ENCODE peak calls at places on chromosomes 1 and 21, in eight cellular contexts. H, Q, J, Y, S, R, F and K are unnamed samples.

GRCh38 chr1:60228253-60228594 is 154.7 kb upstream of the C1orf87 start:
- DNase-seq in H (no peak), Y (no peak), S (no peak), F (no peak), R (no peak), J (no peak), Q (no peak), K (no peak)

GRCh38 chr21:36589352-36589971 is 109.5 kb upstream of the SIM2 start:
- DNase-seq in R (peak), H (no peak), J (no peak), Y (no peak), S (no peak), Q (peak), F (no peak), K (peak)

GRCh38 chr1:150065184-150065871 is 2.2 kb upstream of the VPS45 start:
- DNase-seq in F (no peak), R (peak), H (no peak), J (no peak), Q (peak), Y (no peak), S (no peak), K (no peak)

GRCh38 chr1:205310981-205311704 is 10.4 kb downstream of the NUAK2 start:
- DNase-seq in R (no peak), H (no peak), J (no peak), Q (no peak), F (no peak), S (no peak), Y (no peak), K (no peak)

GRCh38 chr21:20661745-20662470 is 336.3 kb upstream of the NCAM2 start:
- DNase-seq in H (no peak), Q (no peak), J (no peak), Y (no peak), S (no peak), F (no peak), R (no peak), K (no peak)

GRCh38 chr1:42922687-42923366 is 35.8 kb downstream of the SLC2A1 start:
- DNase-seq in H (peak), F (peak), R (peak), S (no peak), Y (no peak), J (no peak), Q (peak), K (peak)

GRCh38 chr1:150562384-150563339 is 13.5 kb downstream of the ADAMTSL4 start:
- DNase-seq in H (no peak), R (no peak), Y (no peak), J (no peak), Q (no peak), S (no peak), F (peak), K (peak)

GRCh38 chr1:147185442-147185841 is 13.2 kb upstream of the PRKAB2 start:
- DNase-seq in S (no peak), F (no peak), J (no peak), R (no peak), Q (no peak), H (no peak), Y (no peak), K (no peak)

GRCh38 chr1:196355206-196355786 is 252.9 kb downstream of the KCNT2 start:
- DNase-seq in Q (peak), Y (no peak), F (no peak), R (peak), H (peak), S (no peak), J (no peak), K (no peak)

GRCh38 chr1:7975212-7975865 is 13.8 kb downstream of the PARK7 start:
- DNase-seq in J (peak), Y (peak), R (peak), Q (peak), H (peak), F (peak), S (peak), K (peak)

GRCh38 chr1:50236656-50237055 is 127.9 kb downstream of the ELAVL4 start:
- DNase-seq in Q (no peak), R (no peak), F (no peak), S (no peak), Y (no peak), H (no peak), J (no peak), K (no peak)

GRCh38 chr1:9278585-9279153 is 14.0 kb upstream of the SPSB1 start:
- DNase-seq in R (no peak), Y (no peak), S (no peak), H (no peak), J (no peak), F (no peak), Q (no peak), K (no peak)

GRCh38 chr1:223243441-223244050 is 100.5 kb upstream of the TLR5 start:
- DNase-seq in Q (no peak), R (no peak), S (no peak), H (no peak), Y (no peak), J (no peak), F (no peak), K (no peak)
- TF ChIP-seq CTCF in Q (no peak), R (no peak), S (no peak), H (no peak), Y (no peak), J (no peak), F (no peak), K (no peak)

DNA sequence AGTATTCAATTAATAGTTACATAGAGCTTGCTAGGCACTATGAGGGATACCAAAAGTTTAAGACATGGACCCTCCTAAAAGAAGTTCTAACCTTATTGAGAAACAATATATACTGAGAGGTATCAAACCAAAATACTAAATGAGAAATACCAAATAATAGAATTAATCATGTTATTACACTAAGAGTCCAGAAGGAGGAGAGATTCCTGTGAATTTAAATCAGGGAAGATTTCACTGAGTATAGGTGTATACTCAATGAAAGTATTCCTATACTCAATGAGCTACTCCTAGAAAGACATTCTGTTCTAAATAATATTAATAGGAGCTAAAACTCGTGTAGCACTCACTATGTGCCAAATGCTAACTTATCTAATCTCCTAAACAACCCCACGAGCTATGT is 9.4 kb downstream of the CR1L start:
- DNase-seq in J (no peak), Y (no peak), Q (peak), S (no peak), H (no peak), R (peak), F (no peak), K (no peak)
- TF ChIP-seq CTCF in J (peak), Y (peak), Q (peak), S (no peak), H (peak), R (peak), F (peak), K (no peak)

GRCh38 chr1:221714227-221715116 is 27.4 kb downstream of the DUSP10 start:
- DNase-seq in F (no peak), Y (no peak), S (no peak), H (no peak), R (no peak), Q (no peak), J (no peak), K (no peak)
- TF ChIP-seq CTCF in F (no peak), Y (no peak), S (no peak), H (no peak), R (no peak), Q (no peak), J (no peak), K (no peak)

DNA sequence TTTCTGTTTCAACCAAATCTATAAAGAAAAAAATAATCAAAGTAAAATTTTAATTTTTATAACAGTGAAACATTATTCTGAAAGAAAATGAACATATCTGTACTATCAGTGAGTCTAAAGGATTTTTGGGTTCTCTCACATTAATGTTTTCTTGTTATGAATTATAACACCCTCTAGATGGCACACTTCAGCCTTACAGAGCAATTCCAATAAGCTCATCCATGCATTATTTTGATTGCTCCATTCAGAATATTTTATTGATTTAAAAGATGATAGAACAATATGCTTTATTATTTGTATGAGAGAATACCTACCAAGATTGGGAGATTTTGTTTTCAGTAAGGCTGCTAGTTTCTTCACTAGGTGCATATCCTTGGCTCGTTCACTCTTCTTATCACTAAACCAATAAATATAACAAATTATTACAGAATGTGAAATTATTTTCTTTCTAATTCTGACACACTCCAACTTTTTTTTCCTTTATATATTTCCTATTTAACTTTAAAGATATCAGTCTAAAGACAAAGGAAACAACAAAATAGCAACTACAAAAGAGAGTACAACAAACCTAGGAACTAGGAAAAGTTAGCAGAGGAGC is 82.4 kb downstream of the RAB3GAP2 start:
- DNase-seq in J (no peak), S (no peak), F (no peak), Q (peak), Y (no peak), H (peak), R (peak), K (no peak)
- TF ChIP-seq CTCF in J (peak), S (no peak), F (peak), Q (peak), Y (peak), H (peak), R (peak), K (peak)

GRCh38 chr1:80153762-80154555 is 1147.4 kb upstream of the ADGRL4 start:
- DNase-seq in H (no peak), Y (no peak), Q (no peak), J (no peak), S (no peak), R (no peak), F (no peak), K (no peak)

GRCh38 chr1:80158771-80159170 is 1152.2 kb upstream of the ADGRL4 start:
- DNase-seq in S (no peak), F (no peak), J (no peak), R (no peak), Q (no peak), Y (no peak), H (no peak), K (no peak)

GRCh38 chr1:80158266-80158665 is 1151.7 kb upstream of the ADGRL4 start:
- DNase-seq in Q (no peak), H (no peak), R (no peak), F (no peak), Y (no peak), S (no peak), J (no peak), K (no peak)

GRCh38 chr1:80155371-80155770 is 1148.8 kb upstream of the ADGRL4 start:
- DNase-seq in H (no peak), J (no peak), Y (no peak), Q (peak), F (no peak), S (no peak), R (peak), K (no peak)
- TF ChIP-seq CTCF in H (no peak), J (peak), Y (peak), Q (no peak), F (no peak), S (no peak), R (no peak), K (no peak)

DNA sequence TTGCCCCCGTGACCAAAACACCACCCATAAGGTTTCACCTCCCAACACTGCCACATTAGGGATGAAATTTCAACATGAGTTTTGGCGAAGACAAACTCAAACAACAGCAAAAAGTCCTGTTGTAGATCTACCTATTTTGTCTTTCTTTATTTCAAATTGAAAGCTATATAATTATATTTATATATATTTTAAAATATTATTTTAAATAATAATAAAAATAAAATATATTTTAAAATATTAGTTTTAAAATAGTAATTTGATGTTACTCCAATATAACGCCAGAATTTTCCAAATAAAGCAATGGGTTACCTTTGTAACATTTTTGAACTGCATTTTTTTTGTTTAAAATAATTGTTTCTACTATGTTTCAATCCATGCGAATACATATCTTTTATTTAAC is 263.5 kb upstream of the USP25 start:
- DNase-seq in R (no peak), F (no peak), H (no peak), J (no peak), S (no peak), Q (no peak), Y (no peak), K (no peak)
- TF ChIP-seq CTCF in R (no peak), F (no peak), H (no peak), J (no peak), S (no peak), Q (no peak), Y (no peak), K (no peak)

GRCh38 chr1:234978397-234979291 is 150.0 kb downstream of the TOMM20 start:
- DNase-seq in J (no peak), H (no peak), Y (no peak), S (no peak), F (no peak), Q (peak), R (peak), K (peak)
- TF ChIP-seq CTCF in J (peak), H (no peak), Y (peak), S (no peak), F (no peak), Q (peak), R (no peak), K (no peak)

GRCh38 chr1:72557446-72558049 is 275.2 kb upstream of the NEGR1 start:
- DNase-seq in F (no peak), R (peak), J (no peak), S (no peak), Y (no peak), Q (peak), H (no peak), K (no peak)
- TF ChIP-seq CTCF in F (no peak), R (peak), J (peak), S (no peak), Y (peak), Q (peak), H (no peak), K (no peak)